ENCODE peak calls at places on chromosomes 4 and X, in six cellular contexts. A is epithelial cell of esophagus; M is CD8-positive, alpha-beta T cell; X is cardiac muscle cell; J is heart left ventricle; E is left lung. F is an unnamed sample.

GRCh38 chr4:112219826-112220366 is 11.7 kb upstream of the AP1AR start:
- DNase-seq in A (no peak), M (no peak), X (no peak), J (no peak), E (no peak), F (no peak)

GRCh38 chr4:71607780-71608673 is 175.9 kb downstream of the GC start:
- DNase-seq in A (peak), M (no peak), X (peak), J (no peak), E (no peak), F (no peak)

GRCh38 chr4:59381591-59381990 is 1818.5 kb upstream of the ADGRL3 start:
- DNase-seq in A (no peak), M (no peak), X (no peak), J (no peak), E (no peak), F (no peak)

GRCh38 chr4:144456196-144456595 is 189.8 kb upstream of the HHIP start:
- DNase-seq in A (no peak), M (no peak), X (no peak), J (no peak), E (no peak), F (no peak)

GRCh38 chr4:81207793-81208192 is 7.2 kb downstream of the PRKG2 start:
- DNase-seq in A (peak), M (no peak), X (peak), J (no peak), E (no peak), F (peak)

GRCh38 chr4:155666701-155667537 is at the start of gene GUCY1A1:
- DNase-seq in A (peak), M (peak), X (peak), J (peak), E (peak), F (no peak)

GRCh38 chr4:20041838-20042237 is 209.9 kb upstream of the SLIT2 start:
- DNase-seq in A (no peak), M (no peak), X (no peak), J (no peak), E (no peak), F (no peak)

GRCh38 chrX:133838761-133839676 is 146.4 kb downstream of the GPC3 start:
- DNase-seq in A (peak), M (peak), X (peak), J (no peak), E (no peak), F (peak)

GRCh38 chrX:78092296-78092695 is 11.8 kb upstream of the PGK1 start:
- DNase-seq in A (peak), M (peak), X (peak), J (no peak), E (no peak), F (peak)

GRCh38 chr4:163606885-163607284 is 112.4 kb downstream of the TMA16 start:
- DNase-seq in A (no peak), M (no peak), X (no peak), J (no peak), E (no peak), F (no peak)

GRCh38 chrX:2451456-2452316 is 49.1 kb downstream of the DHRSX start:
- DNase-seq in A (peak), M (no peak), X (peak), J (no peak), E (no peak), F (peak)

GRCh38 chr4:166091146-166091545 is 218.1 kb downstream of the TLL1 start:
- DNase-seq in A (no peak), M (no peak), X (peak), J (no peak), E (no peak), F (no peak)

GRCh38 chr4:84070293-84070692 is 428.8 kb downstream of the NKX6-1 start:
- DNase-seq in A (no peak), M (no peak), X (no peak), J (no peak), E (no peak), F (no peak)

GRCh38 chr4:109754093-109754857 is 24.4 kb upstream of the PLA2G12A start:
- DNase-seq in A (no peak), M (no peak), X (no peak), J (no peak), E (no peak), F (no peak)

GRCh38 chr4:74624351-74625151 is 169.8 kb downstream of the BTC start:
- DNase-seq in A (peak), M (no peak), X (peak), J (no peak), E (no peak), F (peak)

GRCh38 chr4:128388352-128388630 is 100.7 kb upstream of the PGRMC2 start:
- DNase-seq in A (peak), M (no peak), X (no peak), J (no peak), E (no peak), F (no peak)

GRCh38 chr4:106329027-106329618 is 12.8 kb downstream of the AIMP1 start:
- DNase-seq in A (peak), M (no peak), X (peak), J (no peak), E (no peak), F (no peak)

GRCh38 chrX:138709886-138710285 is 1.6 kb downstream of the FGF13 start:
- DNase-seq in A (no peak), M (no peak), X (no peak), J (no peak), E (no peak), F (no peak)

GRCh38 chrX:23292979-23293651 is 41.5 kb upstream of the PTCHD1 start:
- DNase-seq in A (no peak), M (no peak), X (no peak), J (no peak), E (no peak), F (no peak)

GRCh38 chrX:116284383-116284782 is 113.8 kb downstream of the AGTR2 start:
- DNase-seq in A (peak), M (no peak), X (no peak), J (no peak), E (no peak), F (no peak)

GRCh38 chr4:142386450-142386849 is 459.7 kb downstream of the INPP4B start:
- DNase-seq in A (no peak), M (no peak), X (no peak), J (no peak), E (no peak), F (no peak)

GRCh38 chrX:115324194-115324593 is 34.7 kb downstream of the LUZP4 start:
- DNase-seq in A (peak), M (no peak), X (peak), J (no peak), E (no peak), F (no peak)

GRCh38 chrX:48794993-48795501 is 6.8 kb upstream of the HDAC6 start:
- DNase-seq in A (peak), M (no peak), X (peak), J (no peak), E (no peak), F (peak)

GRCh38 chrX:67613366-67613765 is 69.5 kb downstream of the AR start:
- DNase-seq in A (no peak), M (no peak), X (peak), J (no peak), E (no peak), F (no peak)

GRCh38 chrX:147958316-147958715 is 22.8 kb upstream of the FMR1NB start:
- DNase-seq in A (peak), M (no peak), X (no peak), J (no peak), E (no peak), F (no peak)

GRCh38 chr4:147182041-147182440 is 236.4 kb upstream of the TTC29 start:
- DNase-seq in A (no peak), M (no peak), X (no peak), J (no peak), E (no peak), F (no peak)

GRCh38 chr4:168587326-168588125 is 90.7 kb downstream of the PALLD start:
- DNase-seq in A (peak), M (no peak), X (peak), J (peak), E (no peak), F (peak)

GRCh38 chr4:15013585-15013984 is 11.3 kb downstream of the CPEB2 start:
- DNase-seq in A (no peak), M (no peak), X (no peak), J (no peak), E (no peak), F (no peak)

GRCh38 chr4:110484767-110485166 is 8.8 kb downstream of the ENPEP start:
- DNase-seq in A (peak), M (no peak), X (peak), J (no peak), E (no peak), F (peak)

GRCh38 chr4:183960021-183960420 is 54.9 kb downstream of the STOX2 start:
- DNase-seq in A (peak), M (no peak), X (peak), J (peak), E (no peak), F (peak)